ENCODE peak calls at places on chromosomes 16 and 17, in eight cellular contexts. A is H1, R is B cell, Q is PC-9, X is AG04450, M is MCF 10A, E is heart left ventricle, K is ovary. H is an unnamed sample.

GRCh38 chr17:36602924-36603384 is 1.6 kb downstream of the MRM1 start:
- DNase-seq in A (no peak), R (peak), Q (peak), X (peak), M (peak), E (no peak), K (peak), H (peak)

GRCh38 chr16:11129378-11129781 is 126.6 kb downstream of the SOCS1 start:
- DNase-seq in A (no peak), R (no peak), Q (no peak), X (no peak), M (no peak), E (no peak), K (no peak), H (peak)

GRCh38 chr16:79184464-79184863 is 416.1 kb downstream of the MAF start:
- DNase-seq in A (no peak), R (no peak), Q (no peak), X (no peak), M (peak), E (no peak), K (no peak), H (no peak)

GRCh38 chr17:17645961-17646360 is 35.3 kb upstream of the RAI1 start:
- DNase-seq in A (no peak), R (no peak), Q (no peak), X (no peak), M (no peak), E (no peak), K (no peak), H (no peak)

GRCh38 chr17:64216385-64217248 is 46.4 kb downstream of the TEX2 start:
- DNase-seq in A (no peak), R (peak), Q (no peak), X (no peak), M (peak), E (peak), K (peak), H (peak)

GRCh38 chr16:30063893-30064745 is 1.4 kb upstream of the ALDOA start:
- DNase-seq in A (no peak), R (peak), Q (peak), X (no peak), M (peak), E (peak), K (peak), H (peak)

GRCh38 chr17:19244796-19245195 is 7.6 kb downstream of the EPN2 start:
- DNase-seq in A (no peak), R (no peak), Q (no peak), X (no peak), M (no peak), E (no peak), K (no peak), H (no peak)

GRCh38 chr17:34913001-34913400 is 48.3 kb downstream of the CCT6B start:
- DNase-seq in A (peak), R (no peak), Q (no peak), X (no peak), M (no peak), E (no peak), K (no peak), H (no peak)

GRCh38 chr16:25838724-25839186 is 147.0 kb downstream of the HS3ST4 start:
- DNase-seq in A (peak), R (peak), Q (peak), X (peak), M (peak), E (no peak), K (no peak), H (peak)

GRCh38 chr17:72116692-72117469 is 3.9 kb upstream of the SOX9 start:
- DNase-seq in A (no peak), R (no peak), Q (no peak), X (no peak), M (no peak), E (no peak), K (no peak), H (no peak)

GRCh38 chr16:57807968-57808528 is 5.8 kb upstream of the KIFC3 start:
- DNase-seq in A (no peak), R (no peak), Q (peak), X (peak), M (peak), E (peak), K (peak), H (peak)

GRCh38 chr16:593406-593805 is 3.5 kb downstream of the RAB40C start:
- DNase-seq in A (no peak), R (no peak), Q (peak), X (no peak), M (peak), E (no peak), K (no peak), H (no peak)

GRCh38 chr17:6749519-6749918 is 6.3 kb upstream of the XAF1 start:
- DNase-seq in A (no peak), R (no peak), Q (no peak), X (no peak), M (peak), E (no peak), K (no peak), H (peak)

GRCh38 chr16:89183975-89184684 is 12.6 kb downstream of the CDH15 start:
- DNase-seq in A (no peak), R (no peak), Q (no peak), X (no peak), M (no peak), E (peak), K (no peak), H (no peak)

GRCh38 chr17:77666881-77667395 is 291.6 kb upstream of the TNRC6C start:
- DNase-seq in A (no peak), R (peak), Q (no peak), X (no peak), M (no peak), E (no peak), K (no peak), H (peak)

GRCh38 chr17:80957461-80957941 is 34.1 kb upstream of the CHMP6 start:
- DNase-seq in A (no peak), R (no peak), Q (no peak), X (no peak), M (no peak), E (peak), K (no peak), H (no peak)

GRCh38 chr17:17937450-17937849 is 34.8 kb downstream of the TOM1L2 start:
- DNase-seq in A (no peak), R (no peak), Q (no peak), X (no peak), M (no peak), E (no peak), K (no peak), H (no peak)

GRCh38 chr17:3513305-3514035 is 37.7 kb downstream of the ASPA start:
- DNase-seq in A (no peak), R (no peak), Q (no peak), X (no peak), M (no peak), E (no peak), K (no peak), H (no peak)

GRCh38 chr17:80339731-80340456 is 75.1 kb upstream of the ENDOV start:
- DNase-seq in A (no peak), R (no peak), Q (no peak), X (no peak), M (no peak), E (no peak), K (no peak), H (no peak)

GRCh38 chr16:19583665-19584300 is 28.3 kb downstream of the VPS35L start:
- DNase-seq in A (no peak), R (no peak), Q (peak), X (peak), M (peak), E (no peak), K (no peak), H (peak)

GRCh38 chr17:50056961-50057330 is 1.0 kb downstream of the ITGA3 start:
- DNase-seq in A (no peak), R (no peak), Q (no peak), X (no peak), M (peak), E (no peak), K (no peak), H (no peak)

GRCh38 chr17:50057521-50057991 is 1.6 kb downstream of the ITGA3 start:
- DNase-seq in A (no peak), R (no peak), Q (peak), X (no peak), M (no peak), E (no peak), K (no peak), H (no peak)

GRCh38 chr17:50056217-50056960 is 479 bp downstream of the ITGA3 start:
- DNase-seq in A (no peak), R (peak), Q (peak), X (no peak), M (peak), E (peak), K (peak), H (peak)

GRCh38 chr17:50055055-50055425 is 870 bp upstream of the ITGA3 start:
- DNase-seq in A (no peak), R (no peak), Q (peak), X (no peak), M (peak), E (no peak), K (no peak), H (peak)

DNA sequence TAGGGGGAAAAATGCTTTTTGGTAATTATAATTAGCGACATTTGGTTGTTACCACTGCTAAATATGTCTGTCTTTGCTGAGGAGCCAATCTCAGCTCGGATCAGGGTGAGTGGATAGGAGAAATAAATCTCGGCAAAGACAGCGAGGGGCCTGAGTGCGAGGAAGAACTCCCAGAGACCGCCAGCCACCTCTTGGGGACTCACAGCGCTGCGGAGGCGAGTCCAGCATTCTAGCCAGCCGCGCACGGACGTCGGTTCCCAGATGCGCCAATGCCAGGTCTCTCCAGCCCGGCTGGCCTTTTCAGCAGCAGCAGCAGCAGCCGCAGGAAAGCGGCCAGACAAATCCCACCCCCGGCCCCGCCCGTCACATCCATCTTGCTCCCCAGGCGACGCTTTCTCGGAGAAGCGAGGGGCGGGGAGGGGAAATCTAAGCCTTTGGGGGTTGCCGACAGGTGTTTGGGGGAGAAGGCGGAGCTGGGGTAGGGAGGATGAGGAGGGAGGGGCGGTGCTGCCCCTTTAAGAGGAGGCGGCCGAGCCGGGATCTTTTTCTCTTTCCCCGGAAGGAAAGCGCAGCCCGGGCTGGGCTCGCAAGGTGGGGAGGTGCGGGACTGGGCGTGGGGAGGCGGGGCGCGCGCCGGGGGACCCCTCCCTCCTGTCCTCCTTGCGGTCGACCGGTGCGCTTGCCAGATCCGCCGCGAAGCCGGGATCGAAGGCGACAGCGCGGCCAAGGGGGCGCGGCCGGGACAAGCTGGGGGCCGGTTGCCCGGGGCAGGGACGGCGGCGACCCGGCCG is at the start of gene ITGA3:
- DNase-seq in A (peak), R (no peak), Q (peak), X (no peak), M (peak), E (peak), K (peak), H (peak)
- TF ChIP-seq CTCF in A (peak), R (no peak), Q (peak), X (no peak), M (no peak), E (no peak), K (no peak), H (no peak)

GRCh38 chr16:62201911-62202310 is 165.7 kb upstream of the CDH8 start:
- DNase-seq in A (no peak), R (no peak), Q (no peak), X (no peak), M (no peak), E (no peak), K (no peak), H (no peak)

GRCh38 chr16:62208934-62209333 is 172.7 kb upstream of the CDH8 start:
- DNase-seq in A (no peak), R (no peak), Q (no peak), X (no peak), M (no peak), E (no peak), K (no peak), H (no peak)

DNA sequence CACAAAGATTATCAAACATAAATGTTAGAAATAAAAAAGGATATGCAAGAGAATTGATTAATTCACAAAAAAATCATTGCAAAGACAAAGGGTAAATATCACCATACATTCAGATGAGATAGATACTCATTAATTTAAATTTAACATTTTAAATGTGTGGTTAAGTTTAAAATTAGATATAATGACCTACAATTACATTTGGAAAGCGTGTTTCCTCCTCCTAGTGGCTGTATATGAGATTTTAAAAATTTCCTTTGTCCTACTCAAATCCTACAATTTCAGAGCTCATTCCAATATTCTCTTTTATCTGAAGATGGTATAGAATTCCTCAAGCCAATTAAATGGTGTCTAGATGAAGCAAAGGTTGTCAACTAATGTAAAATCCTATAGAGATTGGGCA is 169.2 kb upstream of the CDH8 start:
- DNase-seq in A (no peak), R (no peak), Q (no peak), X (no peak), M (no peak), E (no peak), K (no peak), H (no peak)
- TF ChIP-seq CTCF in A (peak), R (no peak), Q (peak), X (no peak), M (no peak), E (no peak), K (no peak), H (no peak)

GRCh38 chr17:79019631-79020584 is 4.1 kb upstream of the C1QTNF1 start:
- DNase-seq in A (no peak), R (no peak), Q (peak), X (peak), M (peak), E (peak), K (peak), H (peak)
- TF ChIP-seq CTCF in A (peak), R (peak), Q (peak), X (peak), M (peak), E (peak), K (peak), H (peak)

DNA sequence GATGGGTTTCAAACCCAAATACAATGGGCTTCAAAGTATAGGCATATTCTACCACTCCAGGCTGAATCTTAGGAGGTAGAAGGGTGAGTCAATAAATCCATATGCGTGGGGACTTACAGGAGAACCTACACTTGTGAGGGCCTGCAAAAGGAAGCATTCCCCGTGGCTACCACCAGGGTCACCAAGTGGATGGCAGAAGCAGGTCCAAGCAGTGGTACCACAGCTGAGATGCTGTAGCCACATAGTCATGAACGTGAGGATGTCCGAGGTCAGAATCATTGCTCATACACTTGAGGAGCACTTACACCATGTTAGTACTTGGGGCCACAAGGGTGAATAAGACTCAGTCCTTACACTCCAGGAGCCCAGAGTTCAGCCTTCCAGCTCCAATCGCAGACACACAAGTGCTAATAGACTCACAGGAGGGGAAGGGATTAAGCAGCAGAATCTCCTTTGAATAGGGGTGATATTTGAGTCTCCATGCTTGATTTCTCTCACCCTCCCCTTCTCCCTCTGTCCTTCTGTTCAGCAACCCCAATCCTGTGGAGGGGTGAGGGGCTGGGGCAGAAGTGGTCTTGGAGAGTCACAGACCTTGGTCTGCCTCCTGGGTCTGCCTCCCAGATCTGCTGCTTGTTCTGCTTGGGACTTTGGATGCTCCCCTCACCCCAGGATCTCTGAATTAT is 42.5 kb upstream of the ASIC2 start:
- DNase-seq in A (no peak), R (no peak), Q (no peak), X (no peak), M (no peak), E (no peak), K (no peak), H (peak)
- TF ChIP-seq CTCF in A (peak), R (no peak), Q (peak), X (peak), M (no peak), E (no peak), K (no peak), H (no peak)

GRCh38 chr16:87702325-87702811 is 63.4 kb downstream of the KLHDC4 start:
- DNase-seq in A (no peak), R (peak), Q (no peak), X (no peak), M (no peak), E (no peak), K (no peak), H (peak)
- TF ChIP-seq CTCF in A (peak), R (peak), Q (peak), X (peak), M (peak), E (peak), K (no peak), H (peak)

GRCh38 chr17:74008196-74008595 is 195.3 kb upstream of the RPL38 start:
- DNase-seq in A (peak), R (no peak), Q (no peak), X (no peak), M (peak), E (no peak), K (no peak), H (peak)
- TF ChIP-seq CTCF in A (peak), R (no peak), Q (no peak), X (no peak), M (no peak), E (no peak), K (no peak), H (no peak)

DNA sequence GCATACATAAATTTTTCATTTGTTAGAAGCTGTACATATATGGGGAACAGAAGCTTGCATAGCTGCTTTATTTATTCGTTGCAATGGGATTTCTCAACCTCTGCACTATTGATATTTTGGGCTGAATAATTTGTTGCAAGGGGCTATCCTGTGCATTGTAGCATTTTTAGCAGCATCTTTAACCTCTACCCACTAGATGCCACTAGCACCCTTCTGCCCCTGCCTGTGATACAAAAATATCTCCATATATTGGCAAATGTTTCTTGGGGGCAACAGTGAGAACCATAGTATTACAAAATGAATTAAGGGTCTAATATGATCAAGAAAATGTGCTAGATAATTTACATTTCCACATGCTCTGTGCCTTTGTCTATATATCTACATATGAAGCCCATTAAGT is 1401.0 kb downstream of the CDH11 start:
- DNase-seq in A (no peak), R (no peak), Q (no peak), X (no peak), M (no peak), E (no peak), K (no peak), H (no peak)
- TF ChIP-seq CTCF in A (peak), R (no peak), Q (no peak), X (no peak), M (no peak), E (no peak), K (no peak), H (no peak)

GRCh38 chr17:9386401-9386800 is 189.2 kb downstream of the STX8 start:
- DNase-seq in A (no peak), R (no peak), Q (no peak), X (no peak), M (peak), E (no peak), K (no peak), H (no peak)

GRCh38 chr17:9383828-9384227 is 191.8 kb downstream of the STX8 start:
- DNase-seq in A (no peak), R (no peak), Q (no peak), X (no peak), M (no peak), E (no peak), K (no peak), H (no peak)

GRCh38 chr17:9389116-9389515 is 186.5 kb downstream of the STX8 start:
- DNase-seq in A (no peak), R (no peak), Q (peak), X (peak), M (peak), E (no peak), K (no peak), H (peak)
- TF ChIP-seq CTCF in A (no peak), R (no peak), Q (no peak), X (peak), M (no peak), E (no peak), K (no peak), H (no peak)

GRCh38 chr17:75182569-75183436 is at the start of gene SUMO2:
- DNase-seq in A (peak), R (peak), Q (peak), X (peak), M (peak), E (peak), K (peak), H (peak)
- TF ChIP-seq CTCF in A (no peak), R (no peak), Q (no peak), X (peak), M (peak), E (no peak), K (peak), H (no peak)

H was measured in activated CD8-positive, alpha-beta T cell treated with anti-CD3 and anti-CD28 coated beads for 36 hours.